ENCODE peak calls at places on chromosomes 2 and 18, in eight cellular contexts. One of them, this sample, is unnamed.

GRCh38 chr2:28269019-28269784 is 123.5 kb upstream of the FOSL2 start:
- DNase-seq in body of pancreas: peak
- DNase-seq in GM06990: no peak
- DNase-seq in tibial nerve: no peak
- DNase-seq in transverse colon: peak
- DNase-seq in BJ: no peak
- DNase-seq in DND-41: no peak
- DNase-seq in pancreas: no peak
- DNase-seq in this sample: no peak

GRCh38 chr2:22944141-22944540 is 440.8 kb upstream of the KLHL29 start:
- DNase-seq in tibial nerve: no peak
- DNase-seq in BJ: no peak
- DNase-seq in DND-41: no peak
- DNase-seq in pancreas: no peak
- DNase-seq in transverse colon: no peak
- DNase-seq in body of pancreas: no peak
- DNase-seq in GM06990: no peak
- DNase-seq in this sample: peak

GRCh38 chr2:7825591-7826312 is 856.1 kb upstream of the ID2 start:
- DNase-seq in BJ: no peak
- DNase-seq in tibial nerve: no peak
- DNase-seq in pancreas: no peak
- DNase-seq in transverse colon: no peak
- DNase-seq in DND-41: no peak
- DNase-seq in body of pancreas: peak
- DNase-seq in GM06990: peak
- DNase-seq in this sample: no peak

GRCh38 chr18:26540041-26540628 is 8.2 kb downstream of the KCTD1 start:
- DNase-seq in body of pancreas: no peak
- DNase-seq in tibial nerve: no peak
- DNase-seq in GM06990: no peak
- DNase-seq in pancreas: no peak
- DNase-seq in BJ: peak
- DNase-seq in DND-41: no peak
- DNase-seq in transverse colon: no peak
- DNase-seq in this sample: no peak

GRCh38 chr18:2825613-2826205 is 21.1 kb upstream of the EMILIN2 start:
- DNase-seq in BJ: no peak
- DNase-seq in DND-41: no peak
- DNase-seq in transverse colon: no peak
- DNase-seq in body of pancreas: no peak
- DNase-seq in GM06990: no peak
- DNase-seq in pancreas: no peak
- DNase-seq in tibial nerve: no peak
- DNase-seq in this sample: no peak

GRCh38 chr2:10221976-10222870 is 80.5 kb upstream of the HPCAL1 start:
- DNase-seq in BJ: no peak
- DNase-seq in DND-41: no peak
- DNase-seq in transverse colon: no peak
- DNase-seq in pancreas: no peak
- DNase-seq in GM06990: no peak
- DNase-seq in body of pancreas: no peak
- DNase-seq in tibial nerve: no peak
- DNase-seq in this sample: no peak

GRCh38 chr18:33812186-33812585 is 234.2 kb downstream of the ASXL3 start:
- DNase-seq in transverse colon: peak
- DNase-seq in tibial nerve: no peak
- DNase-seq in body of pancreas: no peak
- DNase-seq in GM06990: no peak
- DNase-seq in DND-41: no peak
- DNase-seq in pancreas: no peak
- DNase-seq in BJ: no peak
- DNase-seq in this sample: no peak

GRCh38 chr2:86789687-86790133 is 1.0 kb downstream of the CD8A start:
- DNase-seq in DND-41: no peak
- DNase-seq in GM06990: no peak
- DNase-seq in tibial nerve: no peak
- DNase-seq in transverse colon: no peak
- DNase-seq in BJ: no peak
- DNase-seq in pancreas: no peak
- DNase-seq in body of pancreas: no peak
- DNase-seq in this sample: no peak

GRCh38 chr2:33059452-33060156 is 112.9 kb downstream of the LTBP1 start:
- DNase-seq in tibial nerve: no peak
- DNase-seq in DND-41: no peak
- DNase-seq in pancreas: no peak
- DNase-seq in transverse colon: no peak
- DNase-seq in body of pancreas: no peak
- DNase-seq in GM06990: no peak
- DNase-seq in BJ: no peak
- DNase-seq in this sample: no peak

GRCh38 chr2:191580581-191580980 is 97.4 kb upstream of the NABP1 start:
- DNase-seq in GM06990: no peak
- DNase-seq in body of pancreas: no peak
- DNase-seq in transverse colon: no peak
- DNase-seq in pancreas: no peak
- DNase-seq in tibial nerve: no peak
- DNase-seq in DND-41: no peak
- DNase-seq in BJ: no peak
- DNase-seq in this sample: no peak

GRCh38 chr2:10063566-10063965 is 16.6 kb downstream of the CYS1 start:
- DNase-seq in BJ: no peak
- DNase-seq in GM06990: no peak
- DNase-seq in transverse colon: no peak
- DNase-seq in body of pancreas: no peak
- DNase-seq in tibial nerve: no peak
- DNase-seq in pancreas: no peak
- DNase-seq in DND-41: no peak
- DNase-seq in this sample: no peak

GRCh38 chr2:26969089-26969844 is 1.2 kb upstream of the MAPRE3 start:
- DNase-seq in body of pancreas: no peak
- DNase-seq in tibial nerve: no peak
- DNase-seq in DND-41: no peak
- DNase-seq in GM06990: no peak
- DNase-seq in pancreas: no peak
- DNase-seq in BJ: no peak
- DNase-seq in transverse colon: no peak
- DNase-seq in this sample: no peak

GRCh38 chr2:149955201-149955600 is 367.6 kb upstream of the MMADHC start:
- DNase-seq in BJ: no peak
- DNase-seq in tibial nerve: no peak
- DNase-seq in body of pancreas: no peak
- DNase-seq in GM06990: no peak
- DNase-seq in DND-41: no peak
- DNase-seq in pancreas: no peak
- DNase-seq in transverse colon: no peak
- DNase-seq in this sample: no peak

GRCh38 chr2:206080927-206081326 is 5.0 kb downstream of the INO80D start:
- DNase-seq in GM06990: no peak
- DNase-seq in pancreas: no peak
- DNase-seq in BJ: no peak
- DNase-seq in transverse colon: no peak
- DNase-seq in tibial nerve: no peak
- DNase-seq in body of pancreas: no peak
- DNase-seq in DND-41: no peak
- DNase-seq in this sample: no peak

GRCh38 chr18:52422985-52423601 is 83.1 kb downstream of the DCC start:
- DNase-seq in body of pancreas: peak
- DNase-seq in GM06990: no peak
- DNase-seq in transverse colon: no peak
- DNase-seq in DND-41: no peak
- DNase-seq in pancreas: no peak
- DNase-seq in tibial nerve: no peak
- DNase-seq in BJ: no peak
- DNase-seq in this sample: no peak
- TF ChIP-seq CTCF in body of pancreas: no peak
- TF ChIP-seq CTCF in GM06990: no peak
- TF ChIP-seq CTCF in transverse colon: no peak
- TF ChIP-seq CTCF in DND-41: no peak
- TF ChIP-seq CTCF in pancreas: no peak
- TF ChIP-seq CTCF in tibial nerve: no peak
- TF ChIP-seq CTCF in BJ: no peak
- TF ChIP-seq CTCF in this sample: no peak

DNA sequence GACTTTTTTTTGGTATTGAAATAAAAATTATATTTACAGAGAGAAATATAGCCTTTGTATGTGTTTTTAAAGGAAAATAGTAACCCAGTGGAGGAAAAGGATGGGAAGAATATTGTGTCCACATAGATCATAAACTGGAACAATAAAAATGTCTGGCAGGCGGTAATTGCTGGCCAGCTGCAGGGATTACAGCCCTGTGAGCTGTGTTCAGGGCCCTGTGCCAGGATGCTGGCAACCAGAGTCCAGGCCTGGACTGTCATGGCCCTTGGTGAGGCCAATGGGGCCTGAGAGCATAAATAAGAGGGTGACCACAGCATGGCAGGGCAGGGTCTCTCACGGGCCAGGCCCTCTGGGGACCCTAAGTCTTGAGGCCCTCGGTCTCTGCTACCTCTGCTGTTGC is 171.2 kb downstream of the ACOXL start:
- DNase-seq in DND-41: no peak
- DNase-seq in body of pancreas: no peak
- DNase-seq in pancreas: no peak
- DNase-seq in transverse colon: peak
- DNase-seq in BJ: no peak
- DNase-seq in GM06990: no peak
- DNase-seq in tibial nerve: no peak
- DNase-seq in this sample: no peak
- H3K4me3 ChIP-seq in DND-41: no peak
- H3K4me3 ChIP-seq in body of pancreas: no peak
- H3K4me3 ChIP-seq in pancreas: no peak
- H3K4me3 ChIP-seq in transverse colon: no peak
- H3K4me3 ChIP-seq in BJ: no peak
- H3K4me3 ChIP-seq in GM06990: no peak
- H3K4me3 ChIP-seq in tibial nerve: no peak
- H3K4me3 ChIP-seq in this sample: no peak

GRCh38 chr2:30871980-30872789 is 64.9 kb upstream of the CAPN13 start:
- DNase-seq in DND-41: no peak
- DNase-seq in transverse colon: no peak
- DNase-seq in GM06990: no peak
- DNase-seq in tibial nerve: no peak
- DNase-seq in BJ: no peak
- DNase-seq in body of pancreas: no peak
- DNase-seq in pancreas: no peak
- DNase-seq in this sample: no peak

GRCh38 chr2:30872797-30873196 is 65.6 kb upstream of the CAPN13 start:
- DNase-seq in body of pancreas: no peak
- DNase-seq in transverse colon: no peak
- DNase-seq in GM06990: no peak
- DNase-seq in tibial nerve: no peak
- DNase-seq in BJ: no peak
- DNase-seq in DND-41: no peak
- DNase-seq in pancreas: no peak
- DNase-seq in this sample: no peak

GRCh38 chr2:30867385-30867784 is 60.1 kb upstream of the CAPN13 start:
- DNase-seq in tibial nerve: no peak
- DNase-seq in BJ: no peak
- DNase-seq in pancreas: no peak
- DNase-seq in body of pancreas: no peak
- DNase-seq in GM06990: no peak
- DNase-seq in DND-41: no peak
- DNase-seq in transverse colon: no peak
- DNase-seq in this sample: no peak

GRCh38 chr2:30871440-30871839 is 64.2 kb upstream of the CAPN13 start:
- DNase-seq in transverse colon: no peak
- DNase-seq in BJ: no peak
- DNase-seq in DND-41: no peak
- DNase-seq in body of pancreas: no peak
- DNase-seq in tibial nerve: no peak
- DNase-seq in GM06990: no peak
- DNase-seq in pancreas: no peak
- DNase-seq in this sample: no peak

GRCh38 chr2:30869988-30870387 is 62.7 kb upstream of the CAPN13 start:
- DNase-seq in GM06990: no peak
- DNase-seq in tibial nerve: no peak
- DNase-seq in body of pancreas: no peak
- DNase-seq in pancreas: no peak
- DNase-seq in transverse colon: no peak
- DNase-seq in DND-41: no peak
- DNase-seq in BJ: no peak
- DNase-seq in this sample: no peak
- TF ChIP-seq CTCF in GM06990: no peak
- TF ChIP-seq CTCF in tibial nerve: no peak
- TF ChIP-seq CTCF in body of pancreas: no peak
- TF ChIP-seq CTCF in pancreas: no peak
- TF ChIP-seq CTCF in transverse colon: no peak
- TF ChIP-seq CTCF in DND-41: no peak
- TF ChIP-seq CTCF in BJ: no peak
- TF ChIP-seq CTCF in this sample: no peak

GRCh38 chr18:78975699-78976098 is 3.9 kb upstream of the SALL3 start:
- DNase-seq in body of pancreas: no peak
- DNase-seq in pancreas: no peak
- DNase-seq in DND-41: no peak
- DNase-seq in tibial nerve: no peak
- DNase-seq in transverse colon: no peak
- DNase-seq in GM06990: no peak
- DNase-seq in BJ: no peak
- DNase-seq in this sample: no peak

GRCh38 chr18:78973357-78974083 is 6.1 kb upstream of the SALL3 start:
- DNase-seq in tibial nerve: no peak
- DNase-seq in GM06990: no peak
- DNase-seq in body of pancreas: no peak
- DNase-seq in BJ: no peak
- DNase-seq in pancreas: no peak
- DNase-seq in transverse colon: no peak
- DNase-seq in DND-41: no peak
- DNase-seq in this sample: no peak

GRCh38 chr18:78972930-78973331 is 6.7 kb upstream of the SALL3 start:
- DNase-seq in DND-41: no peak
- DNase-seq in pancreas: no peak
- DNase-seq in tibial nerve: no peak
- DNase-seq in GM06990: no peak
- DNase-seq in transverse colon: no peak
- DNase-seq in BJ: no peak
- DNase-seq in body of pancreas: no peak
- DNase-seq in this sample: no peak

GRCh38 chr18:78975282-78975681 is 4.3 kb upstream of the SALL3 start:
- DNase-seq in GM06990: no peak
- DNase-seq in pancreas: no peak
- DNase-seq in tibial nerve: no peak
- DNase-seq in body of pancreas: no peak
- DNase-seq in BJ: no peak
- DNase-seq in DND-41: no peak
- DNase-seq in transverse colon: no peak
- DNase-seq in this sample: no peak

DNA sequence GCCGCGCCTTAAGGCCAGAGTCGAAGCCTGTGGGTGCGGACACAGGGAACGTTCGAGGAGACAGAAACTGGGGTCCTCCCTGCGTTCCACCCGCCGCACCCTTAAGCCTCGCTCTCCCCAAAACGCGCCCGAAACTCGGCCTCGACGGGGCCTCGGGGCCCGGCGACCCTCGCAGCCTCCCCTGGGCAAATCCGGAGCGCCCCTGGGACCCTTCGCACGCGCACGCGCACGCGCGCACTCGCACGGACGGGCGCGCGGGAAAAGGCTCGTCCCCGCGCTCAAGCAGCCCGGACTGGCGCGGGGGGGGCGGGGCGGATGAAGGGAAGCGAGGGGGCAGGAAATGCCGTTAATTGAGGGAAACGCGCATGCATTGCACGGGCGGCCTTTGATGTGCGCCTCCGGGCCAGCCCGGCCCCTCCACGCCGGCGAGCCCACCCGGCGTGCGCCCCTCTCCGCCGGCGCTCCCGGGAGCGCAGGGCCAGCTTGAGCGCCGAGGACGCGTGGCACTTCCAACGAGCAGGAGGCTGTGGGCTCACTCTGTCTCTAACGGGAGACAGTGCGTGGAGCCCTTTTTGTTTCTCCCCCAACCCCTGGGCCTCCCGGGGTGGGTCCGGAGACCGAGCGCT is 5.4 kb upstream of the SALL3 start:
- DNase-seq in GM06990: no peak
- DNase-seq in tibial nerve: no peak
- DNase-seq in body of pancreas: no peak
- DNase-seq in transverse colon: no peak
- DNase-seq in BJ: no peak
- DNase-seq in DND-41: no peak
- DNase-seq in pancreas: no peak
- DNase-seq in this sample: no peak
- H3K4me3 ChIP-seq in GM06990: no peak
- H3K4me3 ChIP-seq in tibial nerve: no peak
- H3K4me3 ChIP-seq in body of pancreas: no peak
- H3K4me3 ChIP-seq in transverse colon: no peak
- H3K4me3 ChIP-seq in BJ: no peak
- H3K4me3 ChIP-seq in DND-41: no peak
- H3K4me3 ChIP-seq in pancreas: no peak
- H3K4me3 ChIP-seq in this sample: peak